ENCODE peak calls at places on chromosomes 11 and 22, in seven cellular contexts. A, R, L, H, N, I and X are unnamed samples.

GRCh38 chr11:76214186-76214585 is 7.9 kb upstream of the WNT11 start:
- DNase-seq in L (no peak), H (no peak), I (no peak), N (no peak), A (no peak), R (no peak), X (no peak)

GRCh38 chr22:26848244-26848920 is 191.0 kb downstream of the MIAT start:
- DNase-seq in A (no peak), I (no peak), N (no peak), H (no peak), R (no peak), L (no peak), X (no peak)

GRCh38 chr11:90187839-90188238 is 35.0 kb downstream of the CHORDC1 start:
- DNase-seq in I (no peak), H (no peak), R (no peak), A (no peak), L (no peak), N (no peak), X (no peak)

GRCh38 chr22:47918276-47918928 is 1156.0 kb downstream of the TBC1D22A start:
- DNase-seq in L (no peak), H (peak), I (no peak), R (no peak), A (no peak), N (no peak), X (no peak)

GRCh38 chr11:27934830-27935145 is 173.2 kb downstream of the KIF18A start:
- DNase-seq in N (peak), A (no peak), L (peak), I (no peak), R (no peak), H (no peak), X (no peak)

GRCh38 chr22:42432020-42432596 is at the start of gene NFAM1:
- DNase-seq in H (no peak), A (no peak), R (no peak), I (no peak), N (no peak), L (no peak), X (no peak)

GRCh38 chr11:23653071-23653675 is 792.9 kb upstream of the CCDC179 start:
- DNase-seq in I (no peak), L (no peak), R (no peak), A (no peak), H (no peak), N (no peak), X (no peak)

GRCh38 chr11:67027483-67027930 is 4.6 kb downstream of the SYT12 start:
- DNase-seq in R (peak), A (no peak), N (no peak), H (no peak), I (no peak), L (no peak), X (no peak)

GRCh38 chr11:77212314-77213007 is 84.4 kb downstream of the MYO7A start:
- DNase-seq in N (no peak), R (no peak), I (no peak), L (no peak), A (no peak), H (no peak), X (no peak)

GRCh38 chr11:108223449-108224149 is 732 bp downstream of the ATM start:
- DNase-seq in H (no peak), R (peak), L (no peak), N (no peak), I (no peak), A (peak), X (no peak)

GRCh38 chr11:61336171-61336935 is 3.3 kb downstream of the TKFC start:
- DNase-seq in R (peak), A (peak), H (peak), I (peak), L (peak), N (peak), X (peak)

GRCh38 chr11:61526229-61526628 is 17.7 kb downstream of the LRRC10B start:
- DNase-seq in H (no peak), L (no peak), A (no peak), R (no peak), I (no peak), N (no peak), X (no peak)

GRCh38 chr22:43313497-43314474 is 29.4 kb downstream of the SCUBE1 start:
- DNase-seq in H (no peak), A (no peak), L (no peak), I (no peak), N (no peak), R (no peak), X (no peak)

GRCh38 chr11:17932472-17932871 is 80.4 kb downstream of the SERGEF start:
- DNase-seq in A (no peak), H (no peak), R (no peak), L (no peak), N (no peak), I (no peak), X (no peak)

GRCh38 chr11:9922806-9923205 is 258.9 kb downstream of the SWAP70 start:
- DNase-seq in R (no peak), L (no peak), H (no peak), I (peak), A (no peak), N (no peak), X (no peak)

GRCh38 chr11:103055174-103055890 is 36.6 kb downstream of the DCUN1D5 start:
- DNase-seq in I (no peak), L (peak), R (peak), A (no peak), N (no peak), H (no peak), X (peak)

GRCh38 chr11:18726040-18726439 is at the start of gene IGSF22:
- DNase-seq in N (no peak), L (no peak), R (no peak), A (no peak), I (peak), H (no peak), X (no peak)

GRCh38 chr11:38169286-38169685 is 1571.2 kb upstream of the RAG2 start:
- DNase-seq in I (no peak), A (no peak), N (peak), R (no peak), H (no peak), L (peak), X (no peak)

GRCh38 chr11:9861860-9862725 is 198.2 kb downstream of the SWAP70 start:
- DNase-seq in R (peak), A (peak), H (no peak), I (peak), N (peak), L (peak), X (peak)

GRCh38 chr11:9040410-9040809 is 36.6 kb upstream of the NRIP3 start:
- DNase-seq in H (no peak), I (no peak), A (no peak), L (no peak), R (no peak), N (no peak), X (no peak)